ENCODE peak calls at places on chromosome 10, in four cellular contexts. One of them, this sample, is unnamed. For H4K20me1 and H3K79me2, the result is how much of the 10 kb centered on the place peaks cover.

GRCh38 chr10:68871731-68872342 is 29.3 kb upstream of the DDX50 start:
- DNase-seq in endothelial cell of umbilical vein: no peak
- DNase-seq in HCT116: no peak
- DNase-seq in H1: no peak
- DNase-seq in this sample: no peak

GRCh38 chr10:1412531-1413189 is 324.7 kb downstream of the ADARB2 start:
- DNase-seq in endothelial cell of umbilical vein: no peak
- DNase-seq in HCT116: no peak
- DNase-seq in H1: no peak
- DNase-seq in this sample: no peak

GRCh38 chr10:90561666-90562065 is 296.2 kb downstream of the HTR7 start:
- DNase-seq in endothelial cell of umbilical vein: no peak
- DNase-seq in HCT116: no peak
- DNase-seq in H1: no peak
- DNase-seq in this sample: no peak

GRCh38 chr10:34650156-34650555 is 164.9 kb downstream of the PARD3 start:
- DNase-seq in endothelial cell of umbilical vein: no peak
- DNase-seq in HCT116: no peak
- DNase-seq in H1: no peak
- DNase-seq in this sample: no peak

GRCh38 chr10:43390791-43391190 is 18.2 kb downstream of the HNRNPF start:
- DNase-seq in endothelial cell of umbilical vein: peak
- DNase-seq in HCT116: no peak
- DNase-seq in H1: no peak
- DNase-seq in this sample: no peak

GRCh38 chr10:28354552-28354951 is 51.7 kb upstream of the MPP7 start:
- DNase-seq in endothelial cell of umbilical vein: no peak
- DNase-seq in HCT116: no peak
- DNase-seq in H1: no peak
- DNase-seq in this sample: no peak

GRCh38 chr10:9289811-9290210 is 1235.3 kb downstream of the GATA3 start:
- DNase-seq in endothelial cell of umbilical vein: no peak
- DNase-seq in HCT116: no peak
- DNase-seq in H1: no peak
- DNase-seq in this sample: no peak

GRCh38 chr10:22629843-22630228 is 84.5 kb downstream of the PIP4K2A start:
- DNase-seq in endothelial cell of umbilical vein: no peak
- DNase-seq in HCT116: no peak
- DNase-seq in H1: no peak
- DNase-seq in this sample: no peak

GRCh38 chr10:100184426-100185219 is 1.2 kb downstream of the ERLIN1 start:
- DNase-seq in endothelial cell of umbilical vein: peak
- DNase-seq in HCT116: peak
- DNase-seq in H1: no peak
- DNase-seq in this sample: no peak

GRCh38 chr10:21297525-21298383 is 227.7 kb downstream of the SKIDA1 start:
- DNase-seq in endothelial cell of umbilical vein: no peak
- DNase-seq in HCT116: no peak
- DNase-seq in H1: no peak
- DNase-seq in this sample: no peak

GRCh38 chr10:91987397-91988037 is 63.9 kb downstream of the BTAF1 start:
- DNase-seq in endothelial cell of umbilical vein: no peak
- DNase-seq in HCT116: no peak
- DNase-seq in H1: no peak
- DNase-seq in this sample: no peak

GRCh38 chr10:71255817-71256660 is 43.7 kb downstream of the UNC5B start:
- DNase-seq in endothelial cell of umbilical vein: peak
- DNase-seq in HCT116: peak
- DNase-seq in H1: no peak
- DNase-seq in this sample: peak

GRCh38 chr10:30591249-30591670 is 38.3 kb downstream of the LYZL2 start:
- DNase-seq in endothelial cell of umbilical vein: peak
- DNase-seq in HCT116: peak
- DNase-seq in H1: no peak
- DNase-seq in this sample: peak

GRCh38 chr10:110751845-110752244 is 107.7 kb downstream of the RBM20 start:
- DNase-seq in endothelial cell of umbilical vein: no peak
- DNase-seq in HCT116: no peak
- DNase-seq in H1: no peak
- DNase-seq in this sample: no peak

GRCh38 chr10:132849546-132850031 is 63.6 kb upstream of the NKX6-2 start:
- DNase-seq in endothelial cell of umbilical vein: no peak
- DNase-seq in HCT116: no peak
- DNase-seq in H1: no peak
- DNase-seq in this sample: no peak
- H4K20me1 ChIP-seq in endothelial cell of umbilical vein: under half
- H4K20me1 ChIP-seq in HCT116: under half
- H4K20me1 ChIP-seq in H1: under half
- H4K20me1 ChIP-seq in this sample: under half

DNA sequence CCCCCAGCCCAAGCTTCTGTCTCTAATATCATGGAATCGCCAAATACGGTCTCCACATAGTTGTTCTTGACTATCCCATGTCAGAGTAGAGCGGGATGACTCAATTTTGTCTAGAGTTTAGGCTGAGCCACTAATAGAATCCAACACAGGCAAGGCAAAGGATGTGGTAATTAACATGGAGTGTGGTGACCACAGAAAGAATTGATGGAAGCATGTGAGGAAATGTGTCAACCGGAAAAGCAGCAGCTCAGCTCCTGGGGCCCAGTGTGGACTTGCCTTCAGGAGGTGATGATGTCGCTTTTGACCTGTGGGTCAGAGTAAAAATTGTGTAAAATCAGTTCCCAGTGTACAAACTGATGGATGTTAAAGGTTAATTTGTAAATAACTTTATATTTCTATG is 139.3 kb upstream of the KLF6 start:
- DNase-seq in endothelial cell of umbilical vein: peak
- DNase-seq in HCT116: no peak
- DNase-seq in H1: no peak
- DNase-seq in this sample: peak
- H3K27ac ChIP-seq in endothelial cell of umbilical vein: peak
- H3K27ac ChIP-seq in HCT116: no peak
- H3K27ac ChIP-seq in H1: no peak
- H3K27ac ChIP-seq in this sample: peak

DNA sequence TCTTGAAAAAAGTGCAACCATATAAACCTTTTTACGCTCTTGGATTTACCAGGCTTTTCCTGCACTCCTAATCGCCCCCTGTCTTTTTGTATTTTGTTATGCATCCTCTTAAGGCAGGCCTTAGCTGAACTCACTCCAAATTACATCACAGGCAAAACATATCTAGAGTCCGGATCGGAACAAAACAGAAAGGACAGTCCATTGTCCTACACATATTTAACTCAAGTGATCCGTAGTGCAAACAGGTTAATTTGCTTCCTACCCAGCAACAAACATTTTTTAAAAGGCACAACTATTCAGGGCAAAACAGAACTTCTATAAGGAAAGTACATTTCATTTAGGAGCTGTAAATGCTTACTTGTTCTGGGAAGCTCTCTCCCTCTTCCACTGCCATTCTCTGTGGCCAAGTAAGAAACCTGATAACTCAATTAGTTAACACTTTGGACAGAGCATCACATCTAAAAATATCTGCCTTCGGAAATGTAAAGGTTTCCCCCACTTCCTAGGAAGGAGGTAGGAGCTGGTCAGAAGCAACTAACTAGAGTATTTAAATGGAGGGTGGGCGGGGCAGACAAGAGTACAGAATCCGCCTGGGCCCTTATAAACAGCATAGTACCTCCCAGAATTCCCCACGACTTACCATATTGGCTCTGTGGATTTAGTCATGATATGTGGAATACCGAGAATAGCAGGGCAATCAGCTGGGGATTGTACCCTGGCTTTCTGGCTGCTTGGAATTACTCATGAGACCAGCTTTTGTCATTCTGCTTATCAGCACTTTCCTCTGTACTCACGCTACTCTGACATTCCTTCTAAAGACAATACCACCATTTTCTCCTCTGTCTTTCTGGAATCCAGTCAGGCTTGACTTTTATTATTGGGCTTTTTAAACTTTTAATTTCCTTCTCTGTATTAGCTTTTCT is 89.5 kb downstream of the ANK3 start:
- DNase-seq in endothelial cell of umbilical vein: peak
- DNase-seq in HCT116: no peak
- DNase-seq in H1: no peak
- DNase-seq in this sample: no peak
- H3K79me2 ChIP-seq in endothelial cell of umbilical vein: under half
- H3K79me2 ChIP-seq in HCT116: under half
- H3K79me2 ChIP-seq in H1: under half
- H3K79me2 ChIP-seq in this sample: under half

GRCh38 chr10:12387561-12388210 is 38.3 kb downstream of the CAMK1D start:
- DNase-seq in endothelial cell of umbilical vein: no peak
- DNase-seq in HCT116: no peak
- DNase-seq in H1: no peak
- DNase-seq in this sample: no peak
- H4K20me1 ChIP-seq in endothelial cell of umbilical vein: under half
- H4K20me1 ChIP-seq in HCT116: under half
- H4K20me1 ChIP-seq in H1: under half
- H4K20me1 ChIP-seq in this sample: under half

GRCh38 chr10:125060486-125060850 is 99.9 kb downstream of the CTBP2 start:
- DNase-seq in endothelial cell of umbilical vein: no peak
- DNase-seq in HCT116: no peak
- DNase-seq in H1: no peak
- DNase-seq in this sample: no peak

GRCh38 chr10:125060851-125061556 is 99.4 kb downstream of the CTBP2 start:
- DNase-seq in endothelial cell of umbilical vein: peak
- DNase-seq in HCT116: peak
- DNase-seq in H1: peak
- DNase-seq in this sample: peak

GRCh38 chr10:125061557-125062243 is 98.7 kb downstream of the CTBP2 start:
- DNase-seq in endothelial cell of umbilical vein: no peak
- DNase-seq in HCT116: no peak
- DNase-seq in H1: no peak
- DNase-seq in this sample: no peak

GRCh38 chr10:125062244-125063208 is 97.8 kb downstream of the CTBP2 start:
- DNase-seq in endothelial cell of umbilical vein: no peak
- DNase-seq in HCT116: no peak
- DNase-seq in H1: no peak
- DNase-seq in this sample: no peak

GRCh38 chr10:125060038-125060437 is 100.3 kb downstream of the CTBP2 start:
- DNase-seq in endothelial cell of umbilical vein: peak
- DNase-seq in HCT116: no peak
- DNase-seq in H1: no peak
- DNase-seq in this sample: no peak
- H3K27ac ChIP-seq in endothelial cell of umbilical vein: peak
- H3K27ac ChIP-seq in HCT116: no peak
- H3K27ac ChIP-seq in H1: no peak
- H3K27ac ChIP-seq in this sample: no peak

DNA sequence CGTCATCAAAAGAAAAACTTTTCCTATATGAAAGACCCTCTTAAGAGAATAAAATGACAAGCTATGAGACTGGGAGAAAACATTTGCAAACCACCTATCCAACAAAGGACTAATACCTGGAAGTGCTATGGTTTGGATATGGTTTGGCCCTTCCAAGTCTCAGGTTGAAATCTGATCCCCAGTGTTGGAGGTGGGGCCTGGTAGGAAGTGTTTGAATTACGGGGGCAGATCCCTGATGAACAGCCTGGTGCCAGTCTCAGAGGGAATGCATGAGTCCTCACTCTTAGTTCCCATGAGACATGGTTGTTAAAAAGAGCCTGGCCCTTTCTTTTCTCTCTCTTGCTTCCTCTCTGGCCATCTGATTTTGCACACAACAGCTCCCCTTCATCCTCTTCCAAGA is 6.3 kb downstream of the ALDH18A1 start:
- DNase-seq in endothelial cell of umbilical vein: no peak
- DNase-seq in HCT116: no peak
- DNase-seq in H1: no peak
- DNase-seq in this sample: no peak
- H3K79me2 ChIP-seq in endothelial cell of umbilical vein: under half
- H3K79me2 ChIP-seq in HCT116: half or more
- H3K79me2 ChIP-seq in H1: under half
- H3K79me2 ChIP-seq in this sample: under half

GRCh38 chr10:132588301-132589013 is 50.9 kb downstream of the INPP5A start:
- DNase-seq in endothelial cell of umbilical vein: peak
- DNase-seq in HCT116: no peak
- DNase-seq in H1: no peak
- DNase-seq in this sample: no peak

GRCh38 chr10:132586731-132587130 is 49.1 kb downstream of the INPP5A start:
- DNase-seq in endothelial cell of umbilical vein: no peak
- DNase-seq in HCT116: no peak
- DNase-seq in H1: no peak
- DNase-seq in this sample: no peak

GRCh38 chr10:132585732-132586722 is 48.4 kb downstream of the INPP5A start:
- DNase-seq in endothelial cell of umbilical vein: no peak
- DNase-seq in HCT116: no peak
- DNase-seq in H1: no peak
- DNase-seq in this sample: no peak

GRCh38 chr10:132589015-132589414 is 51.4 kb downstream of the INPP5A start:
- DNase-seq in endothelial cell of umbilical vein: no peak
- DNase-seq in HCT116: no peak
- DNase-seq in H1: no peak
- DNase-seq in this sample: no peak

DNA sequence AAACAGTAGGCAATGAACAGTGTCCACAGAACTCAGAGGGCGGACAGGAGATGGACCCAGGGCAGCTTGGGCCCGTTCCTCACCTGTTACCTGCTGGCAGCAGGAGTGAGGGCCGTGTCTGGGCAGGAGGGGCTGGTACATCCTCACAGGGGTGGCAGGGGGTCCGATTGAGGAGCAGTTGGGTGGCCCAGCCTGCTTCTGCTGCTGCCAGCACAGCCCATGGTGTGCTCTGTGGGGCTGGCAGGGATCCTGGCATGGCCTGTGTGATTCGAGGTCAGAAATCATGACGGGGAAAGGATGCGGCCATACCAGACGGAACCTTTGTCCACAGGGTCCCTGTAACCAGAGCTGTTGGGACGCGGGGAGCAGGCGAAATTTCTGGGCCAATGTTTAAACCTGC is 49.6 kb downstream of the INPP5A start:
- DNase-seq in endothelial cell of umbilical vein: no peak
- DNase-seq in HCT116: no peak
- DNase-seq in H1: no peak
- DNase-seq in this sample: no peak
- H4K20me1 ChIP-seq in endothelial cell of umbilical vein: under half
- H4K20me1 ChIP-seq in HCT116: under half
- H4K20me1 ChIP-seq in H1: under half
- H4K20me1 ChIP-seq in this sample: under half

DNA sequence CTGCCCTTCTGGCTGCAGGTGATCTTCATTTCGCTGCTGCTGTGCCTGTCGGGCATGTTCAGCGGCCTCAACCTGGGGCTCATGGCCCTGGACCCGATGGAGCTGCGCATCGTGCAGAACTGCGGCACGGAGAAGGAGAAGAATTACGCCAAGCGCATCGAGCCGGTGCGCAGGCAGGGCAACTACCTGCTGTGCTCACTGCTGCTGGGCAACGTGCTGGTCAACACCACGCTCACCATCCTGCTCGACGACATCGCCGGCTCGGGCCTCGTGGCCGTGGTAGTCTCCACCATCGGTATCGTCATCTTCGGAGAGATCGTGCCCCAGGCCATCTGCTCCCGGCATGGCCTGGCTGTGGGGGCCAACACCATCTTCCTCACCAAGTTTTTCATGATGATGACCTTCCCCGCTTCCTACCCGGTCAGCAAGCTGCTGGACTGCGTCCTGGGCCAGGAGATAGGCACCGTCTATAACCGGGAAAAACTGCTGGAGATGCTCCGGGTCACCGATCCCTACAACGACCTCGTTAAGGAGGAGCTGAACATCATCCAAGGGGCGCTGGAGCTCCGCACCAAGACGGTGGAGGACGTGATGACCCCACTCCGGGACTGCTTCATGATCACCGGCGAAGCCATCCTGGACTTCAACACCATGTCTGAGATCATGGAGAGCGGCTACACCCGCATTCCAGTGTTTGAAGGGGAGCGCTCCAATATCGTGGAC is 1.3 kb downstream of the CNNM2 start:
- DNase-seq in endothelial cell of umbilical vein: peak
- DNase-seq in HCT116: no peak
- DNase-seq in H1: peak
- DNase-seq in this sample: no peak
- H3K27ac ChIP-seq in endothelial cell of umbilical vein: no peak
- H3K27ac ChIP-seq in HCT116: peak
- H3K27ac ChIP-seq in H1: no peak
- H3K27ac ChIP-seq in this sample: no peak

This sample was measured in PC-9.